ENCODE peak calls at places on chromosomes 4 and X, in eight cellular contexts. One of them, this sample, is unnamed.

GRCh38 chr4:72377491-72378194 is 191.4 kb downstream of the ADAMTS3 start:
- DNase-seq in activated CD4-positive, alpha-beta T cell treated with anti-CD3 and anti-CD28 coated beads, Interleukin-2, amount 50 U/mL, for 1 hour: no peak
- DNase-seq in AG09319: no peak
- DNase-seq in NCI-H2029: no peak
- DNase-seq in ovary: no peak
- DNase-seq in AG04449: peak
- DNase-seq in T-cell: no peak
- DNase-seq in EH: peak
- DNase-seq in this sample: no peak

GRCh38 chr4:40608628-40609027 is 21.0 kb downstream of the RBM47 start:
- DNase-seq in ovary: no peak
- DNase-seq in NCI-H2029: no peak
- DNase-seq in AG09319: peak
- DNase-seq in EH: peak
- DNase-seq in T-cell: no peak
- DNase-seq in activated CD4-positive, alpha-beta T cell treated with anti-CD3 and anti-CD28 coated beads, Interleukin-2, amount 50 U/mL, for 1 hour: no peak
- DNase-seq in AG04449: peak
- DNase-seq in this sample: no peak

GRCh38 chrX:50075630-50076349 is 125.0 kb downstream of the AKAP4 start:
- DNase-seq in activated CD4-positive, alpha-beta T cell treated with anti-CD3 and anti-CD28 coated beads, Interleukin-2, amount 50 U/mL, for 1 hour: no peak
- DNase-seq in T-cell: no peak
- DNase-seq in EH: no peak
- DNase-seq in AG04449: no peak
- DNase-seq in AG09319: no peak
- DNase-seq in NCI-H2029: no peak
- DNase-seq in ovary: no peak
- DNase-seq in this sample: no peak

GRCh38 chr4:183192566-183192965 is 93.5 kb downstream of the WWC2 start:
- DNase-seq in ovary: no peak
- DNase-seq in T-cell: no peak
- DNase-seq in AG09319: no peak
- DNase-seq in NCI-H2029: no peak
- DNase-seq in EH: no peak
- DNase-seq in activated CD4-positive, alpha-beta T cell treated with anti-CD3 and anti-CD28 coated beads, Interleukin-2, amount 50 U/mL, for 1 hour: no peak
- DNase-seq in AG04449: no peak
- DNase-seq in this sample: no peak

GRCh38 chrX:97306771-97307470 is 423.2 kb downstream of the RPA4 start:
- DNase-seq in NCI-H2029: no peak
- DNase-seq in T-cell: no peak
- DNase-seq in ovary: no peak
- DNase-seq in AG09319: no peak
- DNase-seq in EH: no peak
- DNase-seq in AG04449: no peak
- DNase-seq in activated CD4-positive, alpha-beta T cell treated with anti-CD3 and anti-CD28 coated beads, Interleukin-2, amount 50 U/mL, for 1 hour: no peak
- DNase-seq in this sample: no peak

GRCh38 chrX:77342028-77342427 is 105.2 kb upstream of the FGF16 start:
- DNase-seq in ovary: no peak
- DNase-seq in EH: no peak
- DNase-seq in T-cell: no peak
- DNase-seq in NCI-H2029: no peak
- DNase-seq in AG09319: no peak
- DNase-seq in AG04449: no peak
- DNase-seq in activated CD4-positive, alpha-beta T cell treated with anti-CD3 and anti-CD28 coated beads, Interleukin-2, amount 50 U/mL, for 1 hour: no peak
- DNase-seq in this sample: no peak

GRCh38 chr4:17811078-17811603 is 362 bp downstream of the NCAPG start:
- DNase-seq in ovary: no peak
- DNase-seq in AG09319: no peak
- DNase-seq in EH: no peak
- DNase-seq in AG04449: no peak
- DNase-seq in T-cell: no peak
- DNase-seq in NCI-H2029: peak
- DNase-seq in activated CD4-positive, alpha-beta T cell treated with anti-CD3 and anti-CD28 coated beads, Interleukin-2, amount 50 U/mL, for 1 hour: no peak
- DNase-seq in this sample: no peak

GRCh38 chr4:3037957-3038451 is 36.3 kb downstream of the HTT-AS start:
- DNase-seq in ovary: peak
- DNase-seq in activated CD4-positive, alpha-beta T cell treated with anti-CD3 and anti-CD28 coated beads, Interleukin-2, amount 50 U/mL, for 1 hour: no peak
- DNase-seq in T-cell: no peak
- DNase-seq in EH: peak
- DNase-seq in AG04449: no peak
- DNase-seq in NCI-H2029: no peak
- DNase-seq in AG09319: no peak
- DNase-seq in this sample: peak

GRCh38 chrX:74521961-74522833 is 92.2 kb downstream of the RLIM start:
- DNase-seq in EH: peak
- DNase-seq in activated CD4-positive, alpha-beta T cell treated with anti-CD3 and anti-CD28 coated beads, Interleukin-2, amount 50 U/mL, for 1 hour: no peak
- DNase-seq in AG09319: peak
- DNase-seq in NCI-H2029: no peak
- DNase-seq in AG04449: no peak
- DNase-seq in T-cell: no peak
- DNase-seq in ovary: no peak
- DNase-seq in this sample: no peak

GRCh38 chr4:37524267-37524666 is 161.9 kb downstream of the RELL1 start:
- DNase-seq in AG04449: no peak
- DNase-seq in EH: no peak
- DNase-seq in T-cell: no peak
- DNase-seq in AG09319: no peak
- DNase-seq in activated CD4-positive, alpha-beta T cell treated with anti-CD3 and anti-CD28 coated beads, Interleukin-2, amount 50 U/mL, for 1 hour: no peak
- DNase-seq in NCI-H2029: no peak
- DNase-seq in ovary: no peak
- DNase-seq in this sample: no peak

GRCh38 chr4:42671431-42672194 is 14.7 kb upstream of the ATP8A1 start:
- DNase-seq in EH: no peak
- DNase-seq in AG04449: no peak
- DNase-seq in activated CD4-positive, alpha-beta T cell treated with anti-CD3 and anti-CD28 coated beads, Interleukin-2, amount 50 U/mL, for 1 hour: no peak
- DNase-seq in ovary: no peak
- DNase-seq in NCI-H2029: no peak
- DNase-seq in T-cell: peak
- DNase-seq in AG09319: no peak
- DNase-seq in this sample: no peak

GRCh38 chr4:126701756-126702155 is 931.0 kb upstream of the INTU start:
- DNase-seq in activated CD4-positive, alpha-beta T cell treated with anti-CD3 and anti-CD28 coated beads, Interleukin-2, amount 50 U/mL, for 1 hour: no peak
- DNase-seq in T-cell: no peak
- DNase-seq in EH: peak
- DNase-seq in AG09319: no peak
- DNase-seq in AG04449: peak
- DNase-seq in ovary: no peak
- DNase-seq in NCI-H2029: peak
- DNase-seq in this sample: peak

GRCh38 chr4:37054670-37055069 is 189.9 kb upstream of the NWD2 start:
- DNase-seq in AG09319: no peak
- DNase-seq in activated CD4-positive, alpha-beta T cell treated with anti-CD3 and anti-CD28 coated beads, Interleukin-2, amount 50 U/mL, for 1 hour: no peak
- DNase-seq in EH: no peak
- DNase-seq in T-cell: no peak
- DNase-seq in ovary: no peak
- DNase-seq in NCI-H2029: no peak
- DNase-seq in AG04449: no peak
- DNase-seq in this sample: no peak

This sample was measured in left ventricle myocardium superior.